ENCODE peak calls at places on chromosomes 3 and 15, in nine cellular contexts. One of them, this sample, is unnamed.
A peak's percentile ranks its signal among the peaks of the same experiment; 100 is the strongest.

GRCh38 chr3:47295322-47295721 is 12.6 kb downstream of the KLHL18 start:
- DNase-seq in heart left ventricle: no peak
- DNase-seq in IMR-90: no peak
- DNase-seq in neuronal stem cell: no peak
- DNase-seq in fibroblast of lung: no peak
- DNase-seq in mammary epithelial cell: no peak
- DNase-seq in upper lobe of left lung: no peak
- DNase-seq in esophagus squamous epithelium: no peak
- DNase-seq in HCT116: no peak
- DNase-seq in this sample: no peak

GRCh38 chr3:108861401-108861800 is 38.8 kb downstream of the TRAT1 start:
- DNase-seq in heart left ventricle: no peak
- DNase-seq in IMR-90: no peak
- DNase-seq in neuronal stem cell: peak; percentile 9
- DNase-seq in fibroblast of lung: no peak
- DNase-seq in mammary epithelial cell: no peak
- DNase-seq in upper lobe of left lung: no peak
- DNase-seq in esophagus squamous epithelium: no peak
- DNase-seq in HCT116: no peak
- DNase-seq in this sample: no peak

GRCh38 chr15:93837450-93837849 is 393.9 kb upstream of the MCTP2 start:
- DNase-seq in heart left ventricle: no peak
- DNase-seq in IMR-90: no peak
- DNase-seq in neuronal stem cell: no peak
- DNase-seq in fibroblast of lung: no peak
- DNase-seq in mammary epithelial cell: peak; percentile 94
- DNase-seq in upper lobe of left lung: no peak
- DNase-seq in esophagus squamous epithelium: no peak
- DNase-seq in HCT116: no peak
- DNase-seq in this sample: no peak

GRCh38 chr3:146093928-146094327 is 67.1 kb downstream of the PLOD2 start:
- DNase-seq in heart left ventricle: no peak
- DNase-seq in IMR-90: peak; percentile 18
- DNase-seq in neuronal stem cell: no peak
- DNase-seq in fibroblast of lung: peak; percentile 16
- DNase-seq in mammary epithelial cell: no peak
- DNase-seq in upper lobe of left lung: no peak
- DNase-seq in esophagus squamous epithelium: no peak
- DNase-seq in HCT116: no peak
- DNase-seq in this sample: no peak

GRCh38 chr3:114319453-114319852 is 25.6 kb downstream of the TIGIT start:
- DNase-seq in heart left ventricle: no peak
- DNase-seq in IMR-90: peak; percentile 95
- DNase-seq in neuronal stem cell: peak; percentile 32
- DNase-seq in fibroblast of lung: peak; percentile 86
- DNase-seq in mammary epithelial cell: peak; percentile 49
- DNase-seq in upper lobe of left lung: no peak
- DNase-seq in esophagus squamous epithelium: no peak
- DNase-seq in HCT116: no peak
- DNase-seq in this sample: no peak

GRCh38 chr15:58440181-58440910 is 8.6 kb downstream of the LIPC start:
- DNase-seq in heart left ventricle: no peak
- DNase-seq in IMR-90: peak; percentile 46
- DNase-seq in neuronal stem cell: no peak
- DNase-seq in fibroblast of lung: peak; percentile 71
- DNase-seq in mammary epithelial cell: peak; percentile 52
- DNase-seq in upper lobe of left lung: no peak
- DNase-seq in esophagus squamous epithelium: no peak
- DNase-seq in HCT116: peak; percentile 59
- DNase-seq in this sample: peak; percentile 61

GRCh38 chr3:194407423-194407822 is 8.4 kb upstream of the GP5 start:
- DNase-seq in heart left ventricle: no peak
- DNase-seq in IMR-90: peak; percentile 77
- DNase-seq in neuronal stem cell: no peak
- DNase-seq in fibroblast of lung: peak; percentile 68
- DNase-seq in mammary epithelial cell: peak; percentile 6
- DNase-seq in upper lobe of left lung: no peak
- DNase-seq in esophagus squamous epithelium: no peak
- DNase-seq in HCT116: no peak
- DNase-seq in this sample: no peak

GRCh38 chr3:99747915-99748314 is 69.7 kb upstream of the CMSS1 start:
- DNase-seq in heart left ventricle: no peak
- DNase-seq in IMR-90: peak; percentile 32
- DNase-seq in neuronal stem cell: peak; percentile 5
- DNase-seq in fibroblast of lung: peak; percentile 70
- DNase-seq in mammary epithelial cell: peak; percentile 55
- DNase-seq in upper lobe of left lung: no peak
- DNase-seq in esophagus squamous epithelium: no peak
- DNase-seq in HCT116: peak; percentile 6
- DNase-seq in this sample: no peak

GRCh38 chr3:105780114-105780513 is 88.7 kb downstream of the CBLB start:
- DNase-seq in heart left ventricle: no peak
- DNase-seq in IMR-90: peak; percentile 58
- DNase-seq in neuronal stem cell: no peak
- DNase-seq in fibroblast of lung: no peak
- DNase-seq in mammary epithelial cell: peak; percentile 44
- DNase-seq in upper lobe of left lung: no peak
- DNase-seq in esophagus squamous epithelium: no peak
- DNase-seq in HCT116: no peak
- DNase-seq in this sample: no peak

GRCh38 chr3:189303584-189303983 is 131.8 kb downstream of the TPRG1 start:
- DNase-seq in heart left ventricle: no peak
- DNase-seq in IMR-90: no peak
- DNase-seq in neuronal stem cell: no peak
- DNase-seq in fibroblast of lung: no peak
- DNase-seq in mammary epithelial cell: no peak
- DNase-seq in upper lobe of left lung: no peak
- DNase-seq in esophagus squamous epithelium: no peak
- DNase-seq in HCT116: no peak
- DNase-seq in this sample: no peak

GRCh38 chr3:143056372-143056771 is 55.0 kb downstream of the U2SURP start:
- DNase-seq in heart left ventricle: no peak
- DNase-seq in IMR-90: no peak
- DNase-seq in neuronal stem cell: no peak
- DNase-seq in fibroblast of lung: no peak
- DNase-seq in mammary epithelial cell: no peak
- DNase-seq in upper lobe of left lung: no peak
- DNase-seq in esophagus squamous epithelium: no peak
- DNase-seq in HCT116: no peak
- DNase-seq in this sample: no peak

GRCh38 chr3:122996038-122996580 is 31.5 kb downstream of the SEMA5B start:
- DNase-seq in heart left ventricle: no peak
- DNase-seq in IMR-90: no peak
- DNase-seq in neuronal stem cell: no peak
- DNase-seq in fibroblast of lung: no peak
- DNase-seq in mammary epithelial cell: no peak
- DNase-seq in upper lobe of left lung: peak; percentile 68
- DNase-seq in esophagus squamous epithelium: no peak
- DNase-seq in HCT116: no peak
- DNase-seq in this sample: no peak

GRCh38 chr3:194996746-194997145 is 274.2 kb downstream of the XXYLT1 start:
- DNase-seq in heart left ventricle: no peak
- DNase-seq in IMR-90: no peak
- DNase-seq in neuronal stem cell: no peak
- DNase-seq in fibroblast of lung: no peak
- DNase-seq in mammary epithelial cell: no peak
- DNase-seq in upper lobe of left lung: no peak
- DNase-seq in esophagus squamous epithelium: no peak
- DNase-seq in HCT116: no peak
- DNase-seq in this sample: no peak

GRCh38 chr3:134419214-134419965 is 45.1 kb upstream of the AMOTL2 start:
- DNase-seq in heart left ventricle: no peak
- DNase-seq in IMR-90: no peak
- DNase-seq in neuronal stem cell: no peak
- DNase-seq in fibroblast of lung: no peak
- DNase-seq in mammary epithelial cell: no peak
- DNase-seq in upper lobe of left lung: no peak
- DNase-seq in esophagus squamous epithelium: no peak
- DNase-seq in HCT116: no peak
- DNase-seq in this sample: peak; percentile 32

GRCh38 chr15:25068696-25069095 is 113.9 kb downstream of the SNRPN start:
- DNase-seq in heart left ventricle: no peak
- DNase-seq in IMR-90: no peak
- DNase-seq in neuronal stem cell: no peak
- DNase-seq in fibroblast of lung: no peak
- DNase-seq in mammary epithelial cell: no peak
- DNase-seq in upper lobe of left lung: no peak
- DNase-seq in esophagus squamous epithelium: no peak
- DNase-seq in HCT116: no peak
- DNase-seq in this sample: no peak

GRCh38 chr15:25067725-25068309 is 113.0 kb downstream of the SNRPN start:
- DNase-seq in heart left ventricle: no peak
- DNase-seq in IMR-90: no peak
- DNase-seq in neuronal stem cell: no peak
- DNase-seq in fibroblast of lung: no peak
- DNase-seq in mammary epithelial cell: no peak
- DNase-seq in upper lobe of left lung: no peak
- DNase-seq in esophagus squamous epithelium: no peak
- DNase-seq in HCT116: no peak
- DNase-seq in this sample: no peak

GRCh38 chr15:25066708-25067107 is 111.9 kb downstream of the SNRPN start:
- DNase-seq in heart left ventricle: no peak
- DNase-seq in IMR-90: no peak
- DNase-seq in neuronal stem cell: no peak
- DNase-seq in fibroblast of lung: no peak
- DNase-seq in mammary epithelial cell: no peak
- DNase-seq in upper lobe of left lung: no peak
- DNase-seq in esophagus squamous epithelium: no peak
- DNase-seq in HCT116: no peak
- DNase-seq in this sample: no peak

GRCh38 chr15:25072857-25073476 is 118.2 kb downstream of the SNRPN start:
- DNase-seq in heart left ventricle: no peak
- DNase-seq in IMR-90: no peak
- DNase-seq in neuronal stem cell: no peak
- DNase-seq in fibroblast of lung: no peak
- DNase-seq in mammary epithelial cell: no peak
- DNase-seq in upper lobe of left lung: no peak
- DNase-seq in esophagus squamous epithelium: no peak
- DNase-seq in HCT116: no peak
- DNase-seq in this sample: no peak

GRCh38 chr15:25070357-25070963 is 115.7 kb downstream of the SNRPN start:
- DNase-seq in heart left ventricle: peak; percentile 14
- DNase-seq in IMR-90: no peak
- DNase-seq in neuronal stem cell: no peak
- DNase-seq in fibroblast of lung: no peak
- DNase-seq in mammary epithelial cell: no peak
- DNase-seq in upper lobe of left lung: no peak
- DNase-seq in esophagus squamous epithelium: no peak
- DNase-seq in HCT116: no peak
- DNase-seq in this sample: no peak
- H3K36me3 ChIP-seq in heart left ventricle: peaks cover 98% of the 10 kb centered on the region
- H3K36me3 ChIP-seq in IMR-90: peaks cover 96% of the 10 kb centered on the region
- H3K36me3 ChIP-seq in neuronal stem cell: peaks cover 99% of the 10 kb centered on the region
- H3K36me3 ChIP-seq in fibroblast of lung: peaks cover 19% of the 10 kb centered on the region
- H3K36me3 ChIP-seq in mammary epithelial cell: peaks cover 3% of the 10 kb centered on the region
- H3K36me3 ChIP-seq in upper lobe of left lung: peaks cover 96% of the 10 kb centered on the region
- H3K36me3 ChIP-seq in esophagus squamous epithelium: peaks cover 19% of the 10 kb centered on the region
- H3K36me3 ChIP-seq in HCT116: no peaks in the 10 kb centered on the region
- H3K36me3 ChIP-seq in this sample: peaks cover 21% of the 10 kb centered on the region

DNA sequence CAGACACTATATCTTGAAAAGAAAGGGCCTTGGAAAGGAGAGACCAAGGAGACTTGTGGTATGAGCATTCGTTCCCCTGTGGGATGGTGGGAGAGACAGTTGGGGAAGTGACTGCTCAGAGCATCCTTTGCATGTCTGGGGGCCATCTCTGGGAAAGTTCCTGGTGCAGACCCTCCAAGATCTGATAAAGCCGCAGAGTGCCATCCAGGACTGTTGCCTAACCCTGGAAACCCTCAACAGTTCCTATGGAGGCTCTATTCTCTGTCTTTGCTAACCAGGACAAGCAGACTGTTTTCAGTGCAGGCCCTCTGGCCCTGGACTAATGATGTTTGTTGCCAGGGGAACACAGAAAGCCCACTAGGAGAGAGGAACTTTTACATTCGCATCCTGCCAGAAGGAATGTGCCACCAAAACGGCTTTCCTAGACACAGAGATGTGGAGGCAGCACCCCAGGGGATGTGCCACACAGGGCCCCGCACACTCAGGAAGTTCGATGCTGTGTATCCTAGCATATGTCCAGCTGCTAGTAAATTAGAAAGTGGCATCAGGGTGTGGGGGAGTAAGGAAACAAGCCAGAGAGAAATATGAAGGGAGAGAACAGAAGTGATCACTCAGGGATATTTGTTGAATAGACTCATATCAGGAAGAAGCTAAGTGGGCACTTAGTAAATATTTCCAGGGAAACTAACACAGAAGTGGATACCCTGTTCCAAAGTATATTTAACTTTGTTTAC is 30.1 kb upstream of the TMOD3 start:
- DNase-seq in heart left ventricle: no peak
- DNase-seq in IMR-90: no peak
- DNase-seq in neuronal stem cell: no peak
- DNase-seq in fibroblast of lung: no peak
- DNase-seq in mammary epithelial cell: no peak
- DNase-seq in upper lobe of left lung: no peak
- DNase-seq in esophagus squamous epithelium: no peak
- DNase-seq in HCT116: no peak
- DNase-seq in this sample: no peak
- H3K36me3 ChIP-seq in heart left ventricle: peaks cover 14% of the 10 kb centered on the region
- H3K36me3 ChIP-seq in IMR-90: peaks cover 3% of the 10 kb centered on the region
- H3K36me3 ChIP-seq in neuronal stem cell: no peaks in the 10 kb centered on the region
- H3K36me3 ChIP-seq in fibroblast of lung: no peaks in the 10 kb centered on the region
- H3K36me3 ChIP-seq in mammary epithelial cell: no peaks in the 10 kb centered on the region
- H3K36me3 ChIP-seq in upper lobe of left lung: no peaks in the 10 kb centered on the region
- H3K36me3 ChIP-seq in esophagus squamous epithelium: no peaks in the 10 kb centered on the region
- H3K36me3 ChIP-seq in HCT116: no peaks in the 10 kb centered on the region
- H3K36me3 ChIP-seq in this sample: no peaks in the 10 kb centered on the region

DNA sequence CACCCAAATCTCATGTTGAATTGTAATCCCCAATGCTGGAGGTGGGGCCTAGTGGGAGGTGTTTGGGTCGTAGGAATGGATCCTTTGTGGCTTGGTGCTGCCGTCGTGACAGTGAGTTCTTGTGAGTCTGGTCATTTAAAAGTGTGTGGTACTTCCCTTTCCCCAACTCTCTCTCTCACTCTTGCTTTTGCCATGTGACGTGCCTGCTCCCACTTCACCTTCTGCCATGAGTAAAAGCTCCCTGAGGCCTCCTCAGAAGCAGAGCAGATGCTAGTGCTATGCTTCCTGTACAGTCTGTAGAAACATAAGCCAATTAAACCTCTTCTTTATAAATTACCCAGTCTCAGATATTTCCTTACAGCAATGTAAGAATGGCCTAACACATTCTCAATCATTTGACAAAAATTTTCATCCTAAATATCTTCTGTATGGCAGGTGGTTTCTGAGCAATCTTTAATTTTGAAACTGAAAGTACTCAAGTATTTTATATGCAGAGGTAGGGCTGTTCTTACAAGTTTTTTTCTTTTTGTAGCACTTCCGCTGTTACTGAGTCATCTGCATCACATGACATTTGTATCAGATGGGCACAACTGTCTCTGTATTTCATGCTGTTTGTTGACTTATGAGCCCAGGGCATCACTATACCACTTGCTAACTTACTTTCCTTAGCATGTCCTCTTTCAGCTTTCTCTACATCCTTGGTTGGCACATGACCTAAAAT is 8.8 kb downstream of the RPL39L start:
- DNase-seq in heart left ventricle: no peak
- DNase-seq in IMR-90: peak; percentile 62
- DNase-seq in neuronal stem cell: no peak
- DNase-seq in fibroblast of lung: peak; percentile 75
- DNase-seq in mammary epithelial cell: peak; percentile 72
- DNase-seq in upper lobe of left lung: no peak
- DNase-seq in esophagus squamous epithelium: no peak
- DNase-seq in HCT116: no peak
- DNase-seq in this sample: no peak
- H3K36me3 ChIP-seq in heart left ventricle: no peaks in the 10 kb centered on the region
- H3K36me3 ChIP-seq in IMR-90: no peaks in the 10 kb centered on the region
- H3K36me3 ChIP-seq in neuronal stem cell: no peaks in the 10 kb centered on the region
- H3K36me3 ChIP-seq in fibroblast of lung: no peaks in the 10 kb centered on the region
- H3K36me3 ChIP-seq in mammary epithelial cell: no peaks in the 10 kb centered on the region
- H3K36me3 ChIP-seq in upper lobe of left lung: no peaks in the 10 kb centered on the region
- H3K36me3 ChIP-seq in esophagus squamous epithelium: no peaks in the 10 kb centered on the region
- H3K36me3 ChIP-seq in HCT116: no peaks in the 10 kb centered on the region
- H3K36me3 ChIP-seq in this sample: no peaks in the 10 kb centered on the region

GRCh38 chr15:74444106-74445062 is 10.6 kb upstream of the SEMA7A start:
- DNase-seq in heart left ventricle: no peak
- DNase-seq in IMR-90: no peak
- DNase-seq in neuronal stem cell: no peak
- DNase-seq in fibroblast of lung: no peak
- DNase-seq in mammary epithelial cell: no peak
- DNase-seq in upper lobe of left lung: no peak
- DNase-seq in esophagus squamous epithelium: no peak
- DNase-seq in HCT116: no peak
- DNase-seq in this sample: no peak
- H3K36me3 ChIP-seq in heart left ventricle: peaks cover 47% of the 10 kb centered on the region
- H3K36me3 ChIP-seq in IMR-90: peaks cover 31% of the 10 kb centered on the region
- H3K36me3 ChIP-seq in neuronal stem cell: peaks cover 21% of the 10 kb centered on the region
- H3K36me3 ChIP-seq in fibroblast of lung: peaks cover 4% of the 10 kb centered on the region
- H3K36me3 ChIP-seq in mammary epithelial cell: peaks cover 5% of the 10 kb centered on the region
- H3K36me3 ChIP-seq in upper lobe of left lung: peaks cover 27% of the 10 kb centered on the region
- H3K36me3 ChIP-seq in esophagus squamous epithelium: peaks cover 20% of the 10 kb centered on the region
- H3K36me3 ChIP-seq in HCT116: no peaks in the 10 kb centered on the region
- H3K36me3 ChIP-seq in this sample: peaks cover 38% of the 10 kb centered on the region